ENCODE peak calls at places on chromosomes 7 and 10, in four cellular contexts. O, A, N and M are unnamed samples.

GRCh38 chr10:71964669-71965515 is 697 bp downstream of the CHST3 start:
- DNase-seq in N (peak; percentile 44), A (no peak), O (peak; percentile 52), M (peak; percentile 81)

GRCh38 chr10:97097154-97097490 is 88.6 kb downstream of the SLIT1 start:
- DNase-seq in O (no peak), N (no peak), A (no peak), M (no peak)

GRCh38 chr7:101550641-101551531 is 78.2 kb downstream of the MYL10 start:
- DNase-seq in N (no peak), A (no peak), O (no peak), M (no peak)

GRCh38 chr7:37405603-37406122 is 43.0 kb downstream of the ELMO1 start:
- DNase-seq in N (no peak), O (no peak), A (no peak), M (no peak)

GRCh38 chr10:28381903-28382347 is 79.1 kb upstream of the MPP7 start:
- DNase-seq in O (peak; percentile 88), A (peak; percentile 40), N (peak; percentile 94), M (peak; percentile 89)

GRCh38 chr7:132435016-132435990 is 141.0 kb downstream of the PLXNA4 start:
- DNase-seq in O (no peak), A (no peak), N (no peak), M (peak; percentile 41)

GRCh38 chr10:43960981-43961380 is 312.3 kb upstream of the ZNF32 start:
- DNase-seq in A (no peak), O (no peak), N (no peak), M (no peak)

GRCh38 chr7:107659666-107660065 is 962 bp upstream of the SLC26A4 start:
- DNase-seq in A (no peak), N (no peak), O (peak; percentile 25), M (peak; percentile 70)

GRCh38 chr10:102090772-102091171 is 25.6 kb downstream of the HPS6 start:
- DNase-seq in A (no peak), N (no peak), O (peak; percentile 80), M (no peak)